ENCODE peak calls at places on chromosomes 13 and 19, in six cellular contexts. One of them, this sample, is unnamed.

GRCh38 chr13:101258071-101258470 is 158.2 kb downstream of the NALCN start:
- DNase-seq in GM23338: peak; percentile 22
- DNase-seq in AG08396: peak; percentile 53
- DNase-seq in stimulated activated CD4-positive, alpha-beta T cell treated with anti-CD3 and anti-CD28 coated beads, TNF-alpha, amount 100 ng/mL, for 48 hours: peak; percentile 56
- DNase-seq in thoracic aorta: no peak
- DNase-seq in hypothalamus: no peak
- DNase-seq in this sample: peak; percentile 19

GRCh38 chr13:26540319-26540718 is 17.2 kb upstream of the WASF3 start:
- DNase-seq in thoracic aorta: no peak
- DNase-seq in hypothalamus: no peak
- DNase-seq in GM23338: no peak
- DNase-seq in AG08396: no peak
- DNase-seq in stimulated activated CD4-positive, alpha-beta T cell treated with anti-CD3 and anti-CD28 coated beads, TNF-alpha, amount 100 ng/mL, for 48 hours: no peak
- DNase-seq in this sample: no peak

GRCh38 chr13:28071424-28071823 is 29.0 kb downstream of the FLT3 start:
- DNase-seq in GM23338: no peak
- DNase-seq in thoracic aorta: no peak
- DNase-seq in stimulated activated CD4-positive, alpha-beta T cell treated with anti-CD3 and anti-CD28 coated beads, TNF-alpha, amount 100 ng/mL, for 48 hours: no peak
- DNase-seq in hypothalamus: no peak
- DNase-seq in AG08396: no peak
- DNase-seq in this sample: no peak

GRCh38 chr19:44587863-44588752 is 25.3 kb upstream of the IGSF23 start:
- DNase-seq in thoracic aorta: no peak
- DNase-seq in AG08396: peak; percentile 50
- DNase-seq in hypothalamus: no peak
- DNase-seq in stimulated activated CD4-positive, alpha-beta T cell treated with anti-CD3 and anti-CD28 coated beads, TNF-alpha, amount 100 ng/mL, for 48 hours: peak; percentile 52
- DNase-seq in GM23338: no peak
- DNase-seq in this sample: no peak

GRCh38 chr13:36862002-36862706 is 43.1 kb downstream of the RFXAP start:
- DNase-seq in stimulated activated CD4-positive, alpha-beta T cell treated with anti-CD3 and anti-CD28 coated beads, TNF-alpha, amount 100 ng/mL, for 48 hours: no peak
- DNase-seq in GM23338: no peak
- DNase-seq in thoracic aorta: no peak
- DNase-seq in hypothalamus: no peak
- DNase-seq in AG08396: no peak
- DNase-seq in this sample: no peak

GRCh38 chr19:2978467-2978767 is 1.1 kb downstream of the TLE6 start:
- DNase-seq in GM23338: no peak
- DNase-seq in hypothalamus: no peak
- DNase-seq in AG08396: no peak
- DNase-seq in stimulated activated CD4-positive, alpha-beta T cell treated with anti-CD3 and anti-CD28 coated beads, TNF-alpha, amount 100 ng/mL, for 48 hours: no peak
- DNase-seq in thoracic aorta: no peak
- DNase-seq in this sample: no peak

GRCh38 chr13:27997904-27998522 is 9.5 kb upstream of the URAD start:
- DNase-seq in AG08396: no peak
- DNase-seq in GM23338: peak; percentile 87
- DNase-seq in thoracic aorta: no peak
- DNase-seq in hypothalamus: no peak
- DNase-seq in stimulated activated CD4-positive, alpha-beta T cell treated with anti-CD3 and anti-CD28 coated beads, TNF-alpha, amount 100 ng/mL, for 48 hours: no peak
- DNase-seq in this sample: peak; percentile 74

GRCh38 chr13:44267966-44268365 is 105.7 kb upstream of the SERP2 start:
- DNase-seq in hypothalamus: no peak
- DNase-seq in stimulated activated CD4-positive, alpha-beta T cell treated with anti-CD3 and anti-CD28 coated beads, TNF-alpha, amount 100 ng/mL, for 48 hours: no peak
- DNase-seq in GM23338: no peak
- DNase-seq in thoracic aorta: no peak
- DNase-seq in AG08396: peak; percentile 75
- DNase-seq in this sample: no peak

GRCh38 chr13:72151241-72151640 is 284.2 kb upstream of the DACH1 start:
- DNase-seq in stimulated activated CD4-positive, alpha-beta T cell treated with anti-CD3 and anti-CD28 coated beads, TNF-alpha, amount 100 ng/mL, for 48 hours: no peak
- DNase-seq in thoracic aorta: no peak
- DNase-seq in GM23338: no peak
- DNase-seq in hypothalamus: no peak
- DNase-seq in AG08396: no peak
- DNase-seq in this sample: no peak

GRCh38 chr19:33376931-33377557 is 3.5 kb downstream of the CEBPG start:
- DNase-seq in thoracic aorta: no peak
- DNase-seq in AG08396: no peak
- DNase-seq in stimulated activated CD4-positive, alpha-beta T cell treated with anti-CD3 and anti-CD28 coated beads, TNF-alpha, amount 100 ng/mL, for 48 hours: no peak
- DNase-seq in hypothalamus: no peak
- DNase-seq in GM23338: no peak
- DNase-seq in this sample: no peak

GRCh38 chr19:46213156-46213555 is 16.4 kb upstream of the IGFL1 start:
- DNase-seq in stimulated activated CD4-positive, alpha-beta T cell treated with anti-CD3 and anti-CD28 coated beads, TNF-alpha, amount 100 ng/mL, for 48 hours: no peak
- DNase-seq in GM23338: no peak
- DNase-seq in thoracic aorta: no peak
- DNase-seq in AG08396: no peak
- DNase-seq in hypothalamus: no peak
- DNase-seq in this sample: no peak

GRCh38 chr19:29098863-29099481 is 114.0 kb downstream of the UQCRFS1 start:
- DNase-seq in AG08396: peak; percentile 91
- DNase-seq in hypothalamus: no peak
- DNase-seq in thoracic aorta: peak; percentile 11
- DNase-seq in stimulated activated CD4-positive, alpha-beta T cell treated with anti-CD3 and anti-CD28 coated beads, TNF-alpha, amount 100 ng/mL, for 48 hours: no peak
- DNase-seq in GM23338: no peak
- DNase-seq in this sample: no peak

GRCh38 chr13:45105895-45106294 is 14.4 kb upstream of the GTF2F2 start:
- DNase-seq in stimulated activated CD4-positive, alpha-beta T cell treated with anti-CD3 and anti-CD28 coated beads, TNF-alpha, amount 100 ng/mL, for 48 hours: no peak
- DNase-seq in GM23338: no peak
- DNase-seq in AG08396: peak; percentile 47
- DNase-seq in hypothalamus: no peak
- DNase-seq in thoracic aorta: no peak
- DNase-seq in this sample: no peak

GRCh38 chr13:48542138-48542537 is 9.3 kb upstream of the RCBTB2 start:
- DNase-seq in hypothalamus: no peak
- DNase-seq in GM23338: no peak
- DNase-seq in AG08396: no peak
- DNase-seq in thoracic aorta: no peak
- DNase-seq in stimulated activated CD4-positive, alpha-beta T cell treated with anti-CD3 and anti-CD28 coated beads, TNF-alpha, amount 100 ng/mL, for 48 hours: no peak
- DNase-seq in this sample: no peak

GRCh38 chr13:33284016-33284415 is 1.5 kb downstream of the STARD13 start:
- DNase-seq in hypothalamus: no peak
- DNase-seq in thoracic aorta: no peak
- DNase-seq in stimulated activated CD4-positive, alpha-beta T cell treated with anti-CD3 and anti-CD28 coated beads, TNF-alpha, amount 100 ng/mL, for 48 hours: no peak
- DNase-seq in AG08396: no peak
- DNase-seq in GM23338: no peak
- DNase-seq in this sample: no peak

GRCh38 chr19:52963229-52963760 is 614 bp upstream of the ZNF816 start:
- DNase-seq in GM23338: peak; percentile 53
- DNase-seq in AG08396: peak; percentile 16
- DNase-seq in hypothalamus: no peak
- DNase-seq in thoracic aorta: no peak
- DNase-seq in stimulated activated CD4-positive, alpha-beta T cell treated with anti-CD3 and anti-CD28 coated beads, TNF-alpha, amount 100 ng/mL, for 48 hours: no peak
- DNase-seq in this sample: peak; percentile 61

GRCh38 chr19:18020212-18021067 is 12.5 kb downstream of the ARRDC2 start:
- DNase-seq in thoracic aorta: peak; percentile 77
- DNase-seq in AG08396: peak; percentile 73
- DNase-seq in GM23338: no peak
- DNase-seq in stimulated activated CD4-positive, alpha-beta T cell treated with anti-CD3 and anti-CD28 coated beads, TNF-alpha, amount 100 ng/mL, for 48 hours: no peak
- DNase-seq in hypothalamus: peak; percentile 71
- DNase-seq in this sample: no peak

GRCh38 chr19:31512403-31512970 is 163.3 kb upstream of the TSHZ3 start:
- DNase-seq in AG08396: no peak
- DNase-seq in GM23338: no peak
- DNase-seq in stimulated activated CD4-positive, alpha-beta T cell treated with anti-CD3 and anti-CD28 coated beads, TNF-alpha, amount 100 ng/mL, for 48 hours: no peak
- DNase-seq in hypothalamus: no peak
- DNase-seq in thoracic aorta: no peak
- DNase-seq in this sample: no peak

GRCh38 chr19:29454109-29454508 is 71.7 kb upstream of the VSTM2B start:
- DNase-seq in stimulated activated CD4-positive, alpha-beta T cell treated with anti-CD3 and anti-CD28 coated beads, TNF-alpha, amount 100 ng/mL, for 48 hours: no peak
- DNase-seq in hypothalamus: no peak
- DNase-seq in thoracic aorta: no peak
- DNase-seq in AG08396: no peak
- DNase-seq in GM23338: no peak
- DNase-seq in this sample: no peak

GRCh38 chr13:114324334-114324733 is 10.0 kb downstream of the CHAMP1 start:
- DNase-seq in hypothalamus: no peak
- DNase-seq in stimulated activated CD4-positive, alpha-beta T cell treated with anti-CD3 and anti-CD28 coated beads, TNF-alpha, amount 100 ng/mL, for 48 hours: no peak
- DNase-seq in thoracic aorta: no peak
- DNase-seq in AG08396: no peak
- DNase-seq in GM23338: no peak
- DNase-seq in this sample: no peak

GRCh38 chr19:49651029-49651825 is 9.2 kb downstream of the SCAF1 start:
- DNase-seq in stimulated activated CD4-positive, alpha-beta T cell treated with anti-CD3 and anti-CD28 coated beads, TNF-alpha, amount 100 ng/mL, for 48 hours: no peak
- DNase-seq in hypothalamus: no peak
- DNase-seq in AG08396: no peak
- DNase-seq in thoracic aorta: no peak
- DNase-seq in GM23338: peak; percentile 34
- DNase-seq in this sample: no peak

GRCh38 chr19:916645-917322 is 349 bp upstream of the KISS1R start:
- DNase-seq in hypothalamus: no peak
- DNase-seq in AG08396: no peak
- DNase-seq in thoracic aorta: no peak
- DNase-seq in GM23338: peak; percentile 69
- DNase-seq in stimulated activated CD4-positive, alpha-beta T cell treated with anti-CD3 and anti-CD28 coated beads, TNF-alpha, amount 100 ng/mL, for 48 hours: no peak
- DNase-seq in this sample: peak; percentile 71

GRCh38 chr19:44571830-44572661 is 41.3 kb upstream of the IGSF23 start:
- DNase-seq in stimulated activated CD4-positive, alpha-beta T cell treated with anti-CD3 and anti-CD28 coated beads, TNF-alpha, amount 100 ng/mL, for 48 hours: no peak
- DNase-seq in GM23338: no peak
- DNase-seq in hypothalamus: no peak
- DNase-seq in thoracic aorta: no peak
- DNase-seq in AG08396: no peak
- DNase-seq in this sample: no peak

GRCh38 chr19:49224856-49225255 is 67.3 kb downstream of the TRPM4 start:
- DNase-seq in GM23338: peak; percentile 91
- DNase-seq in thoracic aorta: no peak
- DNase-seq in AG08396: peak; percentile 59
- DNase-seq in hypothalamus: no peak
- DNase-seq in stimulated activated CD4-positive, alpha-beta T cell treated with anti-CD3 and anti-CD28 coated beads, TNF-alpha, amount 100 ng/mL, for 48 hours: no peak
- DNase-seq in this sample: peak; percentile 74

GRCh38 chr19:2962018-2962670 is 15.2 kb upstream of the TLE6 start:
- DNase-seq in hypothalamus: no peak
- DNase-seq in thoracic aorta: no peak
- DNase-seq in AG08396: no peak
- DNase-seq in stimulated activated CD4-positive, alpha-beta T cell treated with anti-CD3 and anti-CD28 coated beads, TNF-alpha, amount 100 ng/mL, for 48 hours: no peak
- DNase-seq in GM23338: peak; percentile 96
- DNase-seq in this sample: peak; percentile 95

GRCh38 chr13:105342421-105342820 is 1193.0 kb downstream of the EFNB2 start:
- DNase-seq in AG08396: no peak
- DNase-seq in hypothalamus: no peak
- DNase-seq in stimulated activated CD4-positive, alpha-beta T cell treated with anti-CD3 and anti-CD28 coated beads, TNF-alpha, amount 100 ng/mL, for 48 hours: no peak
- DNase-seq in GM23338: no peak
- DNase-seq in thoracic aorta: no peak
- DNase-seq in this sample: no peak

GRCh38 chr13:42649761-42650289 is 75.9 kb downstream of the TNFSF11 start:
- DNase-seq in thoracic aorta: no peak
- DNase-seq in GM23338: no peak
- DNase-seq in stimulated activated CD4-positive, alpha-beta T cell treated with anti-CD3 and anti-CD28 coated beads, TNF-alpha, amount 100 ng/mL, for 48 hours: no peak
- DNase-seq in hypothalamus: no peak
- DNase-seq in AG08396: no peak
- DNase-seq in this sample: no peak

GRCh38 chr19:43651758-43652545 is 12.3 kb upstream of the CADM4 start:
- DNase-seq in GM23338: peak; percentile 88
- DNase-seq in stimulated activated CD4-positive, alpha-beta T cell treated with anti-CD3 and anti-CD28 coated beads, TNF-alpha, amount 100 ng/mL, for 48 hours: no peak
- DNase-seq in hypothalamus: peak; percentile 16
- DNase-seq in AG08396: peak; percentile 68
- DNase-seq in thoracic aorta: no peak
- DNase-seq in this sample: peak; percentile 75

GRCh38 chr19:56156768-56157167 is 15.7 kb downstream of the ZNF444 start:
- DNase-seq in hypothalamus: no peak
- DNase-seq in GM23338: no peak
- DNase-seq in stimulated activated CD4-positive, alpha-beta T cell treated with anti-CD3 and anti-CD28 coated beads, TNF-alpha, amount 100 ng/mL, for 48 hours: no peak
- DNase-seq in AG08396: no peak
- DNase-seq in thoracic aorta: no peak
- DNase-seq in this sample: no peak